ENCODE peak calls at places on chromosomes 6 and 20, in four cellular contexts. One of them, this sample, is unnamed.

GRCh38 chr20:58755751-58756524 is 63.3 kb downstream of the NPEPL1 start:
- DNase-seq in HepG2: no peak
- DNase-seq in HCT116: no peak
- DNase-seq in H1: peak
- DNase-seq in this sample: no peak

GRCh38 chr6:1087112-1087843 is 224.6 kb upstream of the FOXQ1 start:
- DNase-seq in HCT116: no peak
- DNase-seq in HepG2: no peak
- DNase-seq in H1: no peak
- DNase-seq in this sample: no peak

GRCh38 chr20:50223321-50223995 is 32.8 kb downstream of the CEBPB start:
- DNase-seq in HepG2: no peak
- DNase-seq in H1: no peak
- DNase-seq in HCT116: no peak
- DNase-seq in this sample: no peak

GRCh38 chr20:38125157-38126056 is 39.7 kb downstream of the TGM2 start:
- DNase-seq in HCT116: no peak
- DNase-seq in H1: peak
- DNase-seq in HepG2: peak
- DNase-seq in this sample: no peak

GRCh38 chr20:44198872-44199271 is 11.7 kb downstream of the OSER1 start:
- DNase-seq in H1: no peak
- DNase-seq in HCT116: no peak
- DNase-seq in HepG2: no peak
- DNase-seq in this sample: no peak

GRCh38 chr6:4892785-4893485 is 110.9 kb downstream of the RPP40 start:
- DNase-seq in H1: no peak
- DNase-seq in HepG2: no peak
- DNase-seq in HCT116: no peak
- DNase-seq in this sample: no peak

GRCh38 chr20:46209930-46210671 is 92.0 kb downstream of the CD40 start:
- DNase-seq in H1: no peak
- DNase-seq in HCT116: no peak
- DNase-seq in HepG2: no peak
- DNase-seq in this sample: no peak

GRCh38 chr6:39086294-39086693 is 28.7 kb downstream of the SAYSD1 start:
- DNase-seq in HepG2: no peak
- DNase-seq in H1: no peak
- DNase-seq in HCT116: no peak
- DNase-seq in this sample: no peak

GRCh38 chr20:34544109-34544793 is 14.3 kb upstream of the MAP1LC3A start:
- DNase-seq in HCT116: no peak
- DNase-seq in H1: peak
- DNase-seq in HepG2: no peak
- DNase-seq in this sample: no peak

GRCh38 chr20:60728705-60729104 is 523.4 kb upstream of the CDH4 start:
- DNase-seq in HCT116: no peak
- DNase-seq in H1: no peak
- DNase-seq in HepG2: no peak
- DNase-seq in this sample: no peak

GRCh38 chr6:70954750-70955149 is 2.1 kb downstream of the B3GAT2 start:
- DNase-seq in HCT116: no peak
- DNase-seq in HepG2: no peak
- DNase-seq in H1: peak
- DNase-seq in this sample: no peak

GRCh38 chr6:170088349-170088951 is 202.4 kb downstream of the DLL1 start:
- DNase-seq in HepG2: no peak
- DNase-seq in H1: no peak
- DNase-seq in HCT116: no peak
- DNase-seq in this sample: no peak

DNA sequence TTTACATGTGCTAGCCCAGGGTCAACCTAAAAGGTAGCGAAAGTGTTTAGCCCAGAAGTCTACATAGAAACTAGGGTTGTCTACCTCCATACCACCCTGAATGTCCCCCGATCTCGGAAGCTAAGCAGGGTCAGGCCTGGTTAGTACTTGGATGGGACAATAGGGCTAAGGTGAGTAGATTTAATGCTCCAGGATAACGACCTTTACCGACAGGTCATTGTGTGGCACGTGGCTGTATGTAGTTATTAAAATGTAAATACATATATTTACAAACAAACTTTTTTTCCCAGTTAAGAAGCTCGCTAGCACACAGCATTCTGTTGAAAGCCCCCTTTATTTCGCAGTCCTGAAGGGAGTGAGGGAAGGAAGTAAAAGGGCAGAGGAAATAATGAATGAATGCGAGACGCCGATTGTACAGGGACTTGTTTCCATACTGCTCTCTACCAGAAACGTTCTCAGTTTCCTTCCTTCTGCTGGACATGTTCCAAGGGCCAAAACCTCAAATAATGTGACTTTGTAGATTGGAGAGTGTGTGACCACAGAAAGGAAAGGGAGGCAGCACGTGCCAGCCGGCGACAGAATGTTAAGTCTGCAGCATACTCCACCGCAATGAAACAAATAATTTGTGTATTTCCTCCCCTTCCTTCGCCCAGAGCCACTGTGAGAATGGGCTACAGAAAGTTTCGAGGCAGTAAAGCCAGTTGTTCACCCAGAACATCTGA is 603 bp downstream of the ADAT2 start:
- DNase-seq in H1: peak
- DNase-seq in HCT116: no peak
- DNase-seq in HepG2: peak
- DNase-seq in this sample: peak
- TF ChIP-seq FOSL1 in H1: no peak
- TF ChIP-seq FOSL1 in HCT116: no peak
- TF ChIP-seq FOSL1 in HepG2: no peak
- TF ChIP-seq FOSL1 in this sample: no peak

DNA sequence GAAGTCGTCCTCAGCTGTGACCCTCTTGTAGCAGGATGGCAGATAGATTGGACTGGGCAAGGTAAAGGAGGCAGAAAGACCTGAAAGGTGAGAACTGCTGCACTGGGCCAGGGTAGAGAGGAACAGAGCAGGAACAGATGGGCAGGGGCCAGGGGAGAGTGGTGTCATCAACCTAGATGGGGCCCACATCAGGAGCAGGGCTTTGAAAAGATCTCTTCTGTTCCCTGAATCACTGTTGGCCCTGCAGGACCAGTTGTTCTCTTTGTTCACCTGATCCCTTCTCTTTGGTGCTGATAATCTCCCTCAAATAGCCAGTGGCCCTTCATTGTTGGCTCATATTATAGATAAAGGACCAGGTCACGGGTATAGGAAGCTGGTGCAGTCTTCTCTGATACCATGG is 59.9 kb downstream of the DTD1 start:
- DNase-seq in HepG2: no peak
- DNase-seq in H1: no peak
- DNase-seq in HCT116: no peak
- DNase-seq in this sample: no peak
- TF ChIP-seq FOSL1 in HepG2: no peak
- TF ChIP-seq FOSL1 in H1: no peak
- TF ChIP-seq FOSL1 in HCT116: no peak
- TF ChIP-seq FOSL1 in this sample: no peak

GRCh38 chr6:35402136-35402855 is 49.8 kb upstream of the FANCE start:
- DNase-seq in HepG2: peak
- DNase-seq in HCT116: no peak
- DNase-seq in H1: no peak
- DNase-seq in this sample: no peak
- TF ChIP-seq FOSL1 in HepG2: no peak
- TF ChIP-seq FOSL1 in HCT116: no peak
- TF ChIP-seq FOSL1 in H1: no peak
- TF ChIP-seq FOSL1 in this sample: no peak

GRCh38 chr6:24646771-24647170 is 780 bp upstream of the KIAA0319 start:
- DNase-seq in H1: no peak
- DNase-seq in HepG2: no peak
- DNase-seq in HCT116: no peak
- DNase-seq in this sample: no peak
- TF ChIP-seq FOSL1 in H1: no peak
- TF ChIP-seq FOSL1 in HepG2: no peak
- TF ChIP-seq FOSL1 in HCT116: no peak
- TF ChIP-seq FOSL1 in this sample: no peak

GRCh38 chr20:31605902-31606677 is 1.0 kb downstream of the ID1 start:
- DNase-seq in H1: no peak
- DNase-seq in HCT116: no peak
- DNase-seq in HepG2: peak
- DNase-seq in this sample: peak

GRCh38 chr20:31606928-31607639 is 2.0 kb downstream of the ID1 start:
- DNase-seq in HepG2: peak
- DNase-seq in HCT116: peak
- DNase-seq in H1: peak
- DNase-seq in this sample: peak

GRCh38 chr20:31607640-31608255 is 2.7 kb downstream of the ID1 start:
- DNase-seq in HCT116: peak
- DNase-seq in HepG2: peak
- DNase-seq in H1: no peak
- DNase-seq in this sample: no peak

GRCh38 chr20:31605031-31605901 is at the start of gene ID1:
- DNase-seq in HepG2: peak
- DNase-seq in HCT116: peak
- DNase-seq in H1: peak
- DNase-seq in this sample: peak

GRCh38 chr20:31606678-31606927 is 1.5 kb downstream of the ID1 start:
- DNase-seq in HepG2: no peak
- DNase-seq in H1: no peak
- DNase-seq in HCT116: no peak
- DNase-seq in this sample: no peak
- TF ChIP-seq FOSL1 in HepG2: no peak
- TF ChIP-seq FOSL1 in H1: no peak
- TF ChIP-seq FOSL1 in HCT116: no peak
- TF ChIP-seq FOSL1 in this sample: no peak

This sample was measured in K562.